ENCODE peak calls at places on chromosomes 16 and 17, in seven cellular contexts. One of them, this sample, is unnamed.

GRCh38 chr16:67305216-67306071 is 21.1 kb downstream of the KCTD19 start:
- DNase-seq in heart right ventricle: no peak
- DNase-seq in AG10803: no peak
- DNase-seq in tibial nerve: no peak
- DNase-seq in fibroblast of lung: no peak
- DNase-seq in nephron progenitor cell: no peak
- DNase-seq in CD4-positive, alpha-beta T cell: no peak
- DNase-seq in this sample: no peak

GRCh38 chr17:51336112-51336822 is 75.9 kb downstream of the UTP18 start:
- DNase-seq in nephron progenitor cell: no peak
- DNase-seq in CD4-positive, alpha-beta T cell: no peak
- DNase-seq in heart right ventricle: no peak
- DNase-seq in tibial nerve: no peak
- DNase-seq in AG10803: no peak
- DNase-seq in fibroblast of lung: no peak
- DNase-seq in this sample: no peak

GRCh38 chr17:47864791-47865216 is 13.8 kb upstream of the SP6 start:
- DNase-seq in tibial nerve: no peak
- DNase-seq in CD4-positive, alpha-beta T cell: no peak
- DNase-seq in heart right ventricle: no peak
- DNase-seq in fibroblast of lung: no peak
- DNase-seq in nephron progenitor cell: no peak
- DNase-seq in AG10803: no peak
- DNase-seq in this sample: no peak

GRCh38 chr17:17325228-17325627 is 22.1 kb downstream of the NT5M start:
- DNase-seq in fibroblast of lung: no peak
- DNase-seq in heart right ventricle: no peak
- DNase-seq in nephron progenitor cell: no peak
- DNase-seq in tibial nerve: no peak
- DNase-seq in AG10803: no peak
- DNase-seq in CD4-positive, alpha-beta T cell: no peak
- DNase-seq in this sample: no peak

GRCh38 chr17:17561408-17562144 is 29.9 kb downstream of the PEMT start:
- DNase-seq in tibial nerve: no peak
- DNase-seq in CD4-positive, alpha-beta T cell: no peak
- DNase-seq in fibroblast of lung: no peak
- DNase-seq in AG10803: no peak
- DNase-seq in nephron progenitor cell: no peak
- DNase-seq in heart right ventricle: peak
- DNase-seq in this sample: no peak

GRCh38 chr16:47774661-47775060 is 313.5 kb downstream of the PHKB start:
- DNase-seq in CD4-positive, alpha-beta T cell: no peak
- DNase-seq in AG10803: no peak
- DNase-seq in tibial nerve: no peak
- DNase-seq in heart right ventricle: no peak
- DNase-seq in fibroblast of lung: peak
- DNase-seq in nephron progenitor cell: no peak
- DNase-seq in this sample: no peak

GRCh38 chr17:49896860-49897259 is 49.0 kb upstream of the TAC4 start:
- DNase-seq in tibial nerve: no peak
- DNase-seq in fibroblast of lung: no peak
- DNase-seq in nephron progenitor cell: no peak
- DNase-seq in CD4-positive, alpha-beta T cell: no peak
- DNase-seq in AG10803: no peak
- DNase-seq in heart right ventricle: no peak
- DNase-seq in this sample: no peak

GRCh38 chr17:65556910-65557348 is 4.5 kb downstream of the AXIN2 start:
- DNase-seq in heart right ventricle: no peak
- DNase-seq in AG10803: no peak
- DNase-seq in fibroblast of lung: no peak
- DNase-seq in CD4-positive, alpha-beta T cell: no peak
- DNase-seq in nephron progenitor cell: no peak
- DNase-seq in tibial nerve: no peak
- DNase-seq in this sample: no peak

GRCh38 chr16:30521873-30522641 is 4.3 kb downstream of the ZNF768 start:
- DNase-seq in tibial nerve: no peak
- DNase-seq in CD4-positive, alpha-beta T cell: no peak
- DNase-seq in heart right ventricle: no peak
- DNase-seq in AG10803: no peak
- DNase-seq in nephron progenitor cell: no peak
- DNase-seq in fibroblast of lung: no peak
- DNase-seq in this sample: no peak

GRCh38 chr17:46876353-46876887 is 25.0 kb downstream of the WNT9B start:
- DNase-seq in CD4-positive, alpha-beta T cell: no peak
- DNase-seq in fibroblast of lung: no peak
- DNase-seq in AG10803: no peak
- DNase-seq in tibial nerve: no peak
- DNase-seq in nephron progenitor cell: peak
- DNase-seq in heart right ventricle: no peak
- DNase-seq in this sample: no peak

GRCh38 chr17:57666198-57666870 is 78.8 kb downstream of the CCDC182 start:
- DNase-seq in AG10803: no peak
- DNase-seq in fibroblast of lung: no peak
- DNase-seq in nephron progenitor cell: no peak
- DNase-seq in tibial nerve: no peak
- DNase-seq in CD4-positive, alpha-beta T cell: no peak
- DNase-seq in heart right ventricle: no peak
- DNase-seq in this sample: no peak

DNA sequence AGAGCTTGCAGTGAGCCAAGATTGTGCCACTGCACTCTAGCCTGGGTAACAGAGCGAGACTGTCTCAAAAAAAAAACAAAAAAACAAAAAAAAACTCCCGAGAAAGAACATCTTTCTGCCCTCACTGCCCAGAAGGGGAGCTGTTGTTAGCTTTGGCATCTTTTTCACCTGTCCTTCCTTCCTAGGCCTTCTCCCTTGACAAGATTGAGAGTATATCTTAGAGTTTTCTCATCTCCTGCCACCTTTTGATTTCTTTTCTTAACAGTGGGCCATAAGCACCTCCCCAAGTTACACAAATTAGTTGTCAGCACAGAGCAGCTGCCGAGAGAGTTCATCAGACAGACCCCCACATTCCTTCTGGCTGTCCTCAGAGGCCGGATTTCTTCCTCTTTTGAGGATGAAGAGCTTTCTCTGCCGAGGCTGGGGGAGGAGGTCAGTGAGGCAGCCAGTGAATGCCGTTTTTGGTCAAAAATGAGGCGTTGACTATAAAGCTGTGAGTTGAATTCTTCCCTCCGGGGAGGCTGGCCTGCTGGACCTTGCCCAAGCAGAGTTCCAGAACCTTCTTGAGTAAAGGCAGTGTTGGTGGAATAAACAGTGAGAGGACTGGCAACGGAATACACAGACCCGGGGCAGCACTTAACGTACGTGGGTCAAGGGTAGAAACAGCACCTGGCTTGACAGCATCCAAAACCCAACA is 127.0 kb downstream of the ABCC6 start:
- DNase-seq in heart right ventricle: no peak
- DNase-seq in AG10803: peak
- DNase-seq in tibial nerve: peak
- DNase-seq in fibroblast of lung: peak
- DNase-seq in nephron progenitor cell: no peak
- DNase-seq in CD4-positive, alpha-beta T cell: no peak
- DNase-seq in this sample: no peak
- TF ChIP-seq CTCF in heart right ventricle: peak
- TF ChIP-seq CTCF in AG10803: peak
- TF ChIP-seq CTCF in tibial nerve: no peak
- TF ChIP-seq CTCF in fibroblast of lung: peak
- TF ChIP-seq CTCF in nephron progenitor cell: peak
- TF ChIP-seq CTCF in CD4-positive, alpha-beta T cell: no peak
- TF ChIP-seq CTCF in this sample: peak

GRCh38 chr17:75059369-75060345 is 12.6 kb downstream of the KCTD2 start:
- DNase-seq in tibial nerve: peak
- DNase-seq in CD4-positive, alpha-beta T cell: no peak
- DNase-seq in fibroblast of lung: peak
- DNase-seq in nephron progenitor cell: no peak
- DNase-seq in heart right ventricle: no peak
- DNase-seq in AG10803: peak
- DNase-seq in this sample: no peak
- TF ChIP-seq CTCF in tibial nerve: peak
- TF ChIP-seq CTCF in CD4-positive, alpha-beta T cell: peak
- TF ChIP-seq CTCF in fibroblast of lung: peak
- TF ChIP-seq CTCF in nephron progenitor cell: peak
- TF ChIP-seq CTCF in heart right ventricle: peak
- TF ChIP-seq CTCF in AG10803: peak
- TF ChIP-seq CTCF in this sample: peak

DNA sequence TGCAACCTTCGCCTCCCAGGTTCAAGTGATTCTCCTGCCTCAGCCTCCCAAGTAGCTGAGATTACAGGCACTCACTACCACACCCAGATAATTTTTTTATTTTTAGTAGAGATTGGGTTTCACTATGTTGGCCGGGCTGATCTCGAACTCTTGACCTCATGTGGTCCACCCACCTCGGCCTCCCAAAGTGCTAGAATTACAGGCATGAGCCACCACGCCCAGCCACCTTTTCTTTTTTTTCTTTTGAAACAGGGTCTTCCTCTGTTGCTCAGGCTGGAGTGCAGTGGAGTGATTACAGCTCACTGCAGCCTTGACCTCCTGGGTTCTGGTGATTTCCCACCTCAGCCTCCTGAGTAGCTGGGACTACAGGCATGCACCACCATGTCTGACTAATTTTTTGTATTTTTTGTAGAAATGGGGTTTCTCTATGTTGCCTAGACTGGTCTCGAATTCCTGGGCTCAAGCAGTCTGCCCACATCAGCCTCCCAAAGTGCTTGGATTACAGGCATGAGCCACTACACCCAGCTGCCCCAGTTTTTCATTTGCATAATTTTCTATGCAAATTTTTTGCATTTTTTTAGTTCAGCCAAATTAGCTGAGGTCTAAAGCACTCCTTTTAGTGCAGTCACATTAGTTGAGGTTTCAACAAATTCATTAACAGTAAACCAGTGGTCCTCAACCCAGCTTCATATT is 11.3 kb downstream of the WWP2 start:
- DNase-seq in nephron progenitor cell: no peak
- DNase-seq in CD4-positive, alpha-beta T cell: no peak
- DNase-seq in AG10803: no peak
- DNase-seq in fibroblast of lung: peak
- DNase-seq in heart right ventricle: no peak
- DNase-seq in tibial nerve: no peak
- DNase-seq in this sample: no peak
- TF ChIP-seq CTCF in nephron progenitor cell: no peak
- TF ChIP-seq CTCF in CD4-positive, alpha-beta T cell: no peak
- TF ChIP-seq CTCF in AG10803: no peak
- TF ChIP-seq CTCF in fibroblast of lung: no peak
- TF ChIP-seq CTCF in heart right ventricle: no peak
- TF ChIP-seq CTCF in tibial nerve: no peak
- TF ChIP-seq CTCF in this sample: no peak

GRCh38 chr17:76683011-76683755 is 27.6 kb downstream of the MXRA7 start:
- DNase-seq in tibial nerve: no peak
- DNase-seq in heart right ventricle: no peak
- DNase-seq in fibroblast of lung: no peak
- DNase-seq in nephron progenitor cell: no peak
- DNase-seq in CD4-positive, alpha-beta T cell: no peak
- DNase-seq in AG10803: no peak
- DNase-seq in this sample: no peak
- TF ChIP-seq CTCF in tibial nerve: no peak
- TF ChIP-seq CTCF in heart right ventricle: peak
- TF ChIP-seq CTCF in fibroblast of lung: no peak
- TF ChIP-seq CTCF in nephron progenitor cell: peak
- TF ChIP-seq CTCF in CD4-positive, alpha-beta T cell: no peak
- TF ChIP-seq CTCF in AG10803: no peak
- TF ChIP-seq CTCF in this sample: no peak

GRCh38 chr17:7833011-7833794 is 814 bp upstream of the KDM6B start:
- DNase-seq in CD4-positive, alpha-beta T cell: no peak
- DNase-seq in tibial nerve: no peak
- DNase-seq in nephron progenitor cell: no peak
- DNase-seq in fibroblast of lung: no peak
- DNase-seq in heart right ventricle: no peak
- DNase-seq in AG10803: no peak
- DNase-seq in this sample: no peak

GRCh38 chr17:7832431-7832830 is 1.6 kb upstream of the KDM6B start:
- DNase-seq in nephron progenitor cell: no peak
- DNase-seq in tibial nerve: no peak
- DNase-seq in CD4-positive, alpha-beta T cell: no peak
- DNase-seq in heart right ventricle: no peak
- DNase-seq in AG10803: no peak
- DNase-seq in fibroblast of lung: no peak
- DNase-seq in this sample: no peak

GRCh38 chr17:7834891-7835817 is 1.1 kb downstream of the KDM6B start:
- DNase-seq in AG10803: peak
- DNase-seq in CD4-positive, alpha-beta T cell: peak
- DNase-seq in tibial nerve: peak
- DNase-seq in fibroblast of lung: peak
- DNase-seq in heart right ventricle: peak
- DNase-seq in nephron progenitor cell: peak
- DNase-seq in this sample: peak

GRCh38 chr17:7834554-7834890 is 505 bp downstream of the KDM6B start:
- DNase-seq in AG10803: no peak
- DNase-seq in nephron progenitor cell: peak
- DNase-seq in heart right ventricle: peak
- DNase-seq in CD4-positive, alpha-beta T cell: peak
- DNase-seq in tibial nerve: peak
- DNase-seq in fibroblast of lung: no peak
- DNase-seq in this sample: no peak

DNA sequence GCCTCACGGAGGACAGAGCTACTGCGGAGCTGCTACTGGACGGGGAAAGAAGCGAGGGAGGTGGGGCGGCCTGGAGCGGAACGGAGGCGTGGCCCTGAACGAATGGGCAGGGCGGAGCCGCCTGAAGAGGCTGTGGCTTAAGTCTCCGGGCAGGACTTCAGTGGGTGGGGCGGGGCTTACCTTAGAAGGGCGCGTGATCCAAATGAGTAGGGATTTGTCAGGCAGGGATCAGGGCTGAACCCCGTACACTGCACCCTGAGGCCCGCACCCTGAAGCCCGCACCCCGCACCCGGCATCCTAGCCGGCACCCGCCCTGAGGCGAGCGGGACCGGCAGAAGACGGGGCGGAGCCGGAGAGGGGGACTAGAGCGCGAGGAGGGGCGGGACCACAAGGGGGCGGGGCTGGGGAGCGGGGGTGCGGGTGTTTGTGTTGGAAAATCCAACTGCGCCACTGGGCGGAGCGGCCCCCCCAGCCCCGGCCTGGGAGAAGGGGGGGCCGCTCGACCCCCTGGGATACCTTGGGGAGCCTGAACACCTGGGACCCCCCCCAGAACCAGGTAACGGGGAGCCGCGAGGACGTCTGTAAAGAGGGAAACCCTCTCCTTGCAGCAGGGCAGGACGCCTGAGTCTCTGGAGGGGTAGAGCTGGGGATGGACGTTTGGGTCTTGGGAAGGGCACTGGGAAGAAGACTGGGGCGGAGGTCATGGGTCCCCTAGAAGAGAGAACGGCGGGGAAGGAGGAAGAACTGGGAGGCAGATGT is at the start of gene KDM6B:
- DNase-seq in nephron progenitor cell: peak
- DNase-seq in fibroblast of lung: peak
- DNase-seq in tibial nerve: peak
- DNase-seq in CD4-positive, alpha-beta T cell: peak
- DNase-seq in heart right ventricle: peak
- DNase-seq in AG10803: peak
- DNase-seq in this sample: peak
- TF ChIP-seq CTCF in nephron progenitor cell: no peak
- TF ChIP-seq CTCF in fibroblast of lung: no peak
- TF ChIP-seq CTCF in tibial nerve: no peak
- TF ChIP-seq CTCF in CD4-positive, alpha-beta T cell: no peak
- TF ChIP-seq CTCF in heart right ventricle: peak
- TF ChIP-seq CTCF in AG10803: no peak
- TF ChIP-seq CTCF in this sample: no peak

GRCh38 chr16:56824335-56824734 is 40.7 kb upstream of the SLC12A3 start:
- DNase-seq in tibial nerve: no peak
- DNase-seq in fibroblast of lung: peak
- DNase-seq in AG10803: peak
- DNase-seq in heart right ventricle: no peak
- DNase-seq in nephron progenitor cell: no peak
- DNase-seq in CD4-positive, alpha-beta T cell: no peak
- DNase-seq in this sample: no peak
- TF ChIP-seq CTCF in tibial nerve: no peak
- TF ChIP-seq CTCF in fibroblast of lung: no peak
- TF ChIP-seq CTCF in AG10803: peak
- TF ChIP-seq CTCF in heart right ventricle: peak
- TF ChIP-seq CTCF in nephron progenitor cell: no peak
- TF ChIP-seq CTCF in CD4-positive, alpha-beta T cell: no peak
- TF ChIP-seq CTCF in this sample: peak

GRCh38 chr16:80754479-80754878 is 49.9 kb downstream of the CDYL2 start:
- DNase-seq in heart right ventricle: no peak
- DNase-seq in AG10803: no peak
- DNase-seq in CD4-positive, alpha-beta T cell: no peak
- DNase-seq in nephron progenitor cell: no peak
- DNase-seq in fibroblast of lung: no peak
- DNase-seq in tibial nerve: no peak
- DNase-seq in this sample: no peak
- TF ChIP-seq CTCF in heart right ventricle: no peak
- TF ChIP-seq CTCF in AG10803: no peak
- TF ChIP-seq CTCF in CD4-positive, alpha-beta T cell: no peak
- TF ChIP-seq CTCF in nephron progenitor cell: no peak
- TF ChIP-seq CTCF in fibroblast of lung: no peak
- TF ChIP-seq CTCF in tibial nerve: no peak
- TF ChIP-seq CTCF in this sample: no peak